ENCODE peak calls at places on chromosomes 16 and 17, in five cellular contexts. M is HFF-Myc, F is NB4, B is A549, Z is breast epithelium. S is an unnamed sample.

GRCh38 chr17:16872351-16872751 is 99.6 kb downstream of the TNFRSF13B start:
- DNase-seq in Z (no peak), B (no peak), M (no peak), F (no peak), S (no peak)

GRCh38 chr17:66018786-66019185 is 173.1 kb downstream of the CEP112 start:
- DNase-seq in Z (no peak), B (no peak), F (no peak), M (no peak), S (no peak)

GRCh38 chr17:17300624-17301568 is 2.3 kb upstream of the NT5M start:
- DNase-seq in M (no peak), F (peak; percentile 72), Z (no peak), B (peak; percentile 93), S (peak; percentile 64)

GRCh38 chr17:61728297-61728836 is 135.0 kb downstream of the BRIP1 start:
- DNase-seq in M (no peak), F (no peak), Z (no peak), B (no peak), S (no peak)

GRCh38 chr17:70736375-70736957 is 567.1 kb downstream of the KCNJ2 start:
- DNase-seq in F (no peak), Z (no peak), M (no peak), B (no peak), S (no peak)

GRCh38 chr16:85609539-85609938 is 3.6 kb upstream of the GSE1 start:
- DNase-seq in F (no peak), M (no peak), Z (no peak), B (no peak), S (no peak)

GRCh38 chr16:71767060-71767900 is 41.4 kb downstream of the AP1G1 start:
- DNase-seq in F (no peak), Z (no peak), M (no peak), B (no peak), S (no peak)

GRCh38 chr16:23469814-23470213 is 16.8 kb upstream of the COG7 start:
- DNase-seq in Z (peak; percentile 66), M (no peak), F (no peak), B (peak; percentile 58), S (no peak)

GRCh38 chr16:11306997-11307638 is 26.0 kb upstream of the PRM1 start:
- DNase-seq in M (no peak), Z (no peak), B (no peak), F (peak; percentile 93), S (no peak)

GRCh38 chr16:75109732-75110243 is 6.8 kb downstream of the LDHD start:
- DNase-seq in M (no peak), Z (no peak), F (peak; percentile 90), B (no peak), S (no peak)

GRCh38 chr16:85398050-85398451 is 215.1 kb upstream of the GSE1 start:
- DNase-seq in M (no peak), F (no peak), B (no peak), Z (no peak), S (no peak)

GRCh38 chr16:21628772-21629171 is 23.6 kb downstream of the IGSF6 start:
- DNase-seq in Z (no peak), B (no peak), M (no peak), F (no peak), S (no peak)

GRCh38 chr16:48978501-48978900 is 303.1 kb downstream of the CBLN1 start:
- DNase-seq in F (no peak), Z (no peak), M (no peak), B (no peak), S (no peak)

GRCh38 chr16:71628810-71629209 is 2.8 kb downstream of the MARVELD3 start:
- DNase-seq in Z (peak; percentile 20), F (peak; percentile 15), B (no peak), M (no peak), S (no peak)

GRCh38 chr17:51427259-51428255 is 167.2 kb downstream of the UTP18 start:
- DNase-seq in F (peak; percentile 4), Z (no peak), B (no peak), M (no peak), S (peak; percentile 38)

GRCh38 chr17:71251276-71251675 is 869.5 kb upstream of the SOX9 start:
- DNase-seq in Z (no peak), F (no peak), B (no peak), M (no peak), S (no peak)

GRCh38 chr17:332023-332422 is 20.6 kb downstream of the RPH3AL start:
- DNase-seq in F (no peak), Z (no peak), B (no peak), M (no peak), S (no peak)

GRCh38 chr17:50123649-50124349 is 6.2 kb downstream of the SAMD14 start:
- DNase-seq in B (no peak), M (no peak), Z (no peak), F (no peak), S (no peak)

GRCh38 chr16:84976644-84977400 is 34.5 kb downstream of the ZDHHC7 start:
- DNase-seq in B (no peak), F (no peak), M (no peak), Z (peak; percentile 64), S (no peak)

GRCh38 chr16:29664133-29664912 is 1.3 kb downstream of the SPN start:
- DNase-seq in B (no peak), M (no peak), Z (no peak), F (peak; percentile 90), S (peak; percentile 45)

GRCh38 chr17:48175692-48176450 is 68.3 kb downstream of the SNX11 start:
- DNase-seq in B (no peak), Z (no peak), M (no peak), F (no peak), S (no peak)

GRCh38 chr16:54466233-54466632 is 179.6 kb upstream of the IRX3 start:
- DNase-seq in F (no peak), M (no peak), B (no peak), Z (no peak), S (no peak)

GRCh38 chr17:19387921-19388521 is 1.0 kb upstream of the MFAP4 start:
- DNase-seq in Z (peak; percentile 57), B (no peak), M (peak; percentile 71), F (no peak), S (no peak)

DNA sequence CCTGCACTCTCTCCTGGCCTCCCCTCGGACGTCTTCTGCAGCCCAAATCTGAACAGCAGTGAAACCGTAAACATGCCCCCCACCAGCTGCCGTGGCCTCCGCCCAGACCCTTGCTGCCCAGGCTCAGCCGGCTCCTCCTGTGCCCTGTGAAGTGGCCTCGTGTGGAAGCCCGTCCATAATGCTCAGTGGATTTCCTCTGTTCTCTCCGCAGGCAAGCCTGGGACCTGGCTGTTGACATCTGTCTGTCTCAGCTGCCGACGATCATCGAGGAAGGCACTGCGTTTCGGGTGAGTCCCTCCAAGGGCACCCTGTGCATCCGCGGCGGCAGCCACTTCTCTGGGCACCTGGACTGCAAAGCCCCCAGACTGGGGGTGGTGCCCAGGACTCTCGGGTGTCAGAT is 153.9 kb upstream of the CHMP6 start:
- DNase-seq in Z (no peak), M (no peak), B (no peak), F (no peak), S (no peak)
- TF ChIP-seq CTCF in Z (no peak), M (no peak), B (no peak), F (no peak), S (no peak)

GRCh38 chr16:2587891-2588565 is 50.2 kb downstream of the PDPK1 start:
- DNase-seq in B (no peak), M (no peak), F (no peak), Z (no peak), S (no peak)
- TF ChIP-seq CTCF in B (no peak), M (no peak), F (no peak), Z (no peak), S (no peak)

GRCh38 chr17:37440424-37440823 is 33.7 kb downstream of the TADA2A start:
- DNase-seq in Z (no peak), F (no peak), M (no peak), B (no peak), S (no peak)

GRCh38 chr17:37432671-37433070 is 26.0 kb downstream of the TADA2A start:
- DNase-seq in Z (no peak), M (no peak), F (no peak), B (no peak), S (no peak)

DNA sequence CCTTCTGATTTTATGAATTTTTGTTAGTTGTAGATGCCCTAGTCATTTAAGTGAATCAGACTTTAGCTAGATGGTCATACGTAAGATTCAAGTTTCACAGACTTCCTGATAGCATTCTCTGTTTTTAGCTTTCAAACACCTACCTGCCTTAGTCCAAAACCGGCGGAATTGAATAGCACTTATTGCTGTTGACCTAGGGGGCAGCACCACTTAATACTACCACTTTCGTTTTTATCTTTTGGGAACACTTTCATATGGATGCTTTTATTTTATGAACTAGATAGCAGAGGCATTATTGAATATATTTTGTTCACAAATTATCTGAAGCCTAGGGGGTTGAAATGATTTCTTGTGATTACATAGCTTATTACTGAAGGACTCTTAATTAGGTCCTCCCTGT is 31.5 kb downstream of the TADA2A start:
- DNase-seq in F (no peak), Z (no peak), B (no peak), M (no peak), S (no peak)
- TF ChIP-seq CTCF in F (no peak), Z (no peak), B (peak; percentile 55), M (peak; percentile 30), S (peak; percentile 24)

GRCh38 chr16:58127033-58127556 is 2.1 kb downstream of the CFAP20 start:
- DNase-seq in M (peak; percentile 54), Z (no peak), F (peak; percentile 44), B (no peak), S (no peak)
- TF ChIP-seq CTCF in M (peak; percentile 21), Z (no peak), F (peak; percentile 22), B (peak; percentile 31), S (peak; percentile 35)

DNA sequence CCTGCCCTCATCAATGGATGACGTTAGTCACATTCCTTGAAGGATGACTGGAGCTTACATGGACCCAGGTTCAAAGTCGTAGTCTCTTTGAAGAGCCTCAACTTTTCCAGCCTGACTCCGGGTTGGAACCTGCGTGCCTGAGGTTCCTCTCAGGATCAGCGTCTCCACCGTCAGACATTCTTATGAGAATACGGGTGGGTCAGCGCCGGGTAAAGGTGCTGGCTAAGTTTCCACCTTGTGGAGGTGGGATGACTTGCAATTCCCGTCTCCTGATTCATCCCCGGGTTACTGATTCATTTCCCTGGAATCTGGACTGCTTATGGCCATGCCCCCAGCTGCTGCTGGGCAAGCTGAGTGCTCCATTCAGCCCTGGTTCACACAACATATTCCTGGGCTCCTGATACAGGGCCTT is 38.9 kb upstream of the CMIP start:
- DNase-seq in Z (peak; percentile 35), B (peak; percentile 96), F (no peak), M (peak; percentile 59), S (no peak)
- TF ChIP-seq CTCF in Z (no peak), B (no peak), F (no peak), M (no peak), S (no peak)

GRCh38 chr17:79796570-79797491 is at the start of gene CBX8:
- DNase-seq in M (peak; percentile 98), F (peak; percentile 99), B (peak; percentile 98), Z (peak; percentile 99), S (peak; percentile 100)
- TF ChIP-seq CTCF in M (peak; percentile 11), F (no peak), B (no peak), Z (no peak), S (no peak)